ENCODE peak calls at places on chromosomes 12 and 14, in four cellular contexts. U, C, S and O are unnamed samples.
A peak's percentile ranks its signal among the peaks of the same experiment; 100 is the strongest.

GRCh38 chr14:23379331-23380196 is 2.7 kb downstream of the CMTM5 start:
- DNase-seq in C (peak; percentile 66), U (peak; percentile 69), S (peak; percentile 83), O (peak; percentile 43)

GRCh38 chr14:103453791-103454190 is 68.6 kb downstream of the MARK3 start:
- DNase-seq in S (no peak), C (no peak), U (no peak), O (no peak)

GRCh38 chr14:78697341-78697740 is 527.2 kb downstream of the NRXN3 start:
- DNase-seq in S (peak; percentile 17), C (peak; percentile 6), U (peak; percentile 5), O (no peak)

GRCh38 chr14:52553002-52553670 is 500 bp downstream of the GPR137C start:
- DNase-seq in C (no peak), S (no peak), U (peak; percentile 23), O (peak; percentile 13)

GRCh38 chr12:52341066-52341580 is 19.9 kb upstream of the KRT83 start:
- DNase-seq in S (no peak), U (no peak), C (no peak), O (no peak)

GRCh38 chr12:44019118-44019517 is 183.2 kb downstream of the TMEM117 start:
- DNase-seq in C (no peak), U (no peak), S (no peak), O (no peak)

GRCh38 chr12:63930971-63931370 is 86.5 kb downstream of the SRGAP1 start:
- DNase-seq in S (no peak), U (no peak), C (no peak), O (no peak)

GRCh38 chr12:77122236-77122635 is 56.9 kb upstream of the E2F7 start:
- DNase-seq in S (no peak), C (peak; percentile 13), U (no peak), O (no peak)

GRCh38 chr14:73935666-73936065 is 14.2 kb downstream of the FAM161B start:
- DNase-seq in S (peak; percentile 51), U (no peak), C (no peak), O (no peak)

GRCh38 chr14:51473808-51474207 is 177.9 kb upstream of the FRMD6 start:
- DNase-seq in S (no peak), U (no peak), C (no peak), O (no peak)

GRCh38 chr12:23662966-23663365 is 286.5 kb downstream of the SOX5 start:
- DNase-seq in S (no peak), C (no peak), U (no peak), O (no peak)

GRCh38 chr12:121214855-121215745 is 5.2 kb downstream of the P2RX4 start:
- DNase-seq in S (no peak), U (peak; percentile 33), C (peak; percentile 38), O (no peak)

GRCh38 chr12:65561798-65562382 is 262.4 kb upstream of the HMGA2 start:
- DNase-seq in C (no peak), U (no peak), S (no peak), O (no peak)

GRCh38 chr12:85278598-85279448 is 1.2 kb upstream of the ALX1 start:
- DNase-seq in S (no peak), C (no peak), U (no peak), O (no peak)

GRCh38 chr14:91380610-91381371 is 36.8 kb downstream of the CCDC88C start:
- DNase-seq in S (no peak), U (no peak), C (no peak), O (peak; percentile 86)

GRCh38 chr12:121799842-121800693 is 3.7 kb upstream of the SETD1B start:
- DNase-seq in C (peak; percentile 84), S (peak; percentile 75), U (peak; percentile 94), O (no peak)

GRCh38 chr14:38931969-38932652 is 170.9 kb downstream of the SEC23A start:
- DNase-seq in S (no peak), U (no peak), C (peak; percentile 25), O (no peak)

GRCh38 chr12:89821901-89822300 is 113.3 kb upstream of the ATP2B1 start:
- DNase-seq in S (no peak), C (no peak), U (no peak), O (no peak)

GRCh38 chr14:78535041-78535440 is 364.9 kb downstream of the NRXN3 start:
- DNase-seq in C (no peak), U (no peak), S (no peak), O (no peak)

GRCh38 chr14:99951085-99951484 is 114.1 kb upstream of the EVL start:
- DNase-seq in S (no peak), U (no peak), C (no peak), O (no peak)

GRCh38 chr12:77943466-77943865 is 112.8 kb downstream of the NAV3 start:
- DNase-seq in C (no peak), S (no peak), U (no peak), O (peak; percentile 18)

GRCh38 chr12:2265461-2266167 is 212.8 kb downstream of the CACNA1C start:
- DNase-seq in C (no peak), S (peak; percentile 50), U (no peak), O (no peak)

GRCh38 chr12:23221066-23221465 is 596.1 kb downstream of the ETNK1 start:
- DNase-seq in U (peak; percentile 11), S (peak; percentile 9), C (no peak), O (no peak)

GRCh38 chr14:94773017-94773681 is 3.2 kb upstream of the GSC start:
- DNase-seq in U (no peak), S (no peak), C (no peak), O (no peak)

GRCh38 chr12:19706936-19707335 is 267.6 kb downstream of the AEBP2 start:
- DNase-seq in C (no peak), U (no peak), S (no peak), O (no peak)

GRCh38 chr14:93199031-93199430 is 7.8 kb downstream of the GON7 start:
- DNase-seq in U (no peak), S (no peak), C (no peak), O (no peak)

GRCh38 chr12:70721216-70721615 is 84.0 kb upstream of the PTPRB start:
- DNase-seq in C (no peak), U (no peak), S (no peak), O (no peak)

GRCh38 chr14:96464136-96464535 is 38.0 kb upstream of the PAPOLA start:
- DNase-seq in S (no peak), C (no peak), U (no peak), O (no peak)

GRCh38 chr14:102833991-102834390 is 56.7 kb downstream of the TRAF3 start:
- DNase-seq in S (no peak), C (no peak), U (no peak), O (no peak)

GRCh38 chr12:39503445-39503844 is 60.5 kb upstream of the KIF21A start:
- DNase-seq in C (no peak), S (no peak), U (no peak), O (no peak)

GRCh38 chr12:33277386-33277785 is 162.2 kb downstream of the SYT10 start:
- DNase-seq in U (no peak), S (no peak), C (no peak), O (no peak)

GRCh38 chr14:26738571-26738970 is 140.7 kb upstream of the NOVA1 start:
- DNase-seq in C (no peak), U (no peak), S (no peak), O (no peak)

GRCh38 chr14:88323086-88323519 is at the start of gene KCNK10:
- DNase-seq in U (no peak), S (no peak), C (no peak), O (no peak)
- H3K4me3 ChIP-seq in U (no peak within 1 kb of the TSS), S (peak within 1 kb of the TSS; percentile 35), C (peak within 1 kb of the TSS; percentile 26), O (peak within 1 kb of the TSS; percentile 22)

DNA sequence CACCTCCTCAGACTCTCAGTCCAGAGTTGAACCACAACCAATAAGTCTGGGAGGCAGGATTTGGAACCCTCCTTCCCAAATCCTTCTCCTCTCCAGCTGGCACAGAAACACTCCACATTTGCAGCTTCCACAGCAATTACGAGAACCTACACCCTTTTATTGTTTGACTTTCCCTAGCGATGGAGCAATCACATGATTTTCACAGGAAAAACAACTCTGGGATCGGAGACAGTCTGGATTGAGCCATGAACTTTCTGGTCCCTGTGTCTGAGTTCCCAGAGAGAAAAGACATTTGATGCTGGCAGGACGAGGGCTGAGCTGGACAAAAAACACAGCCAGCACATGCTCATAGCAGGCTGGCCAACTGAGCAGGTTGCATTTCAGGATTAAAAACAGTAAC is 49.0 kb upstream of the STON2 start:
- DNase-seq in U (no peak), C (peak; percentile 16), S (no peak), O (no peak)
- TF ChIP-seq GABPA in U (no peak), C (no peak), S (no peak), O (no peak)

DNA sequence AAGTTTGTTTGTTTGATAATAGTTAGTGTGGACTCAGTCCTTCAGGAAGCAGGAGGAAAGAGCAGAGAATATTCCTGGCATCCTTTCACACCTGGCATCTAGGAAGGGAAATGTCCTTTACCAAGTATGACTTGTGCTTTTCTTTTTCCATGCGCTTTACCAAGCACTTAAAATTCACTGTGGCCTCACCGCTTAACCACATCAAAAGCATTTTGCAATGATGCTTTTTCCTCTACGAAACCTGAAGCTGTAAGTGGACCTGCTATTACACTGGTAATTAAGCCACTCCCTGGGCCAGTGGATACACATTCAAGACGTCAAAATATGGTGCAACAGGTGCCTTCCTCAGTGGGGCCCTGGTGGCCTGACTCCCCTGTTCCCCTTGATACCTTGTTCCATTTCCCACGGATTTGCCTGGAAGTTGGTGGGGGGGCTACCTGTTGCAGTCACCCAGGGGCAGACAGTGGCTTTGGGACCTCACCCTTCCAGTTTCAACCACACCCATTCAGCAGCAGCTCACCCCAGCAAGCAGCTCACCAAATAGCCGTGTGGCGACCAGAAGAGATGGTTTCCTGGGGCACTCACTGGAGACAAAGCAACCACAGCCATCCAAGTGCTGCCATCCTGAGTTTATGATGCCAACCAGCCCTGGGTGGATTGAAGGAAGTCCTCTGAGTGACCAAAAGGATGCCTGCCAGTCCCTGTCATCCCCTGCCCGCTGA is 14.2 kb upstream of the FZD10 start:
- DNase-seq in S (no peak), U (no peak), C (no peak), O (no peak)
- H3K4me3 ChIP-seq in S (no peak overlapping the region), U (no peak overlapping the region), C (no peak overlapping the region), O (no peak overlapping the region)

GRCh38 chr12:55172686-55173085 is 46.5 kb downstream of the OR9K2 start:
- DNase-seq in U (no peak), S (no peak), C (no peak), O (no peak)
- TF ChIP-seq GABPA in U (no peak), S (no peak), C (no peak), O (no peak)

GRCh38 chr14:61623927-61624326 is 71.4 kb upstream of the HIF1A start:
- DNase-seq in U (no peak), S (no peak), C (no peak), O (no peak)

GRCh38 chr14:61621444-61621843 is 73.9 kb upstream of the HIF1A start:
- DNase-seq in S (no peak), U (no peak), C (no peak), O (no peak)

GRCh38 chr14:61627612-61628011 is 67.7 kb upstream of the HIF1A start:
- DNase-seq in U (no peak), S (no peak), C (no peak), O (no peak)

GRCh38 chr14:61628192-61628591 is 67.1 kb upstream of the HIF1A start:
- DNase-seq in S (no peak), C (no peak), U (no peak), O (no peak)

DNA sequence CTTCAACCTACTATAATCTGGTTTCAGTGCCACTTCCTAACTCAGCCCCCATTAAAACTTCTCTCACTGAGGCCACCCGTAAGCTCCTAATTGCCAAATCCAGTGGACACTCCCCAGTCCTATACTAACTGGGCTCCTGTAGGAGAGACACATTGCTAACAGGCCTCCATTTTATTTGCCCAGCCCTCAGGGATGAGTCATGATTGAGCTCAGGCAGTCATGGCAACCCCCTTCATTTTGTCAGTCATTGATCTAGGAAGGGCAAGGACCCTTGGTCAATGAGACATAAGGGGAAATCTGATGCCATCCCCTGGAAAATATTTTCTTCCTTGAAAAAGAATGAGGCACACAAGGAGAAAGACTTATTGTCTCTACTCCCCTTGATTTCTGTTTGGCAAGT is 70.1 kb upstream of the HIF1A start:
- DNase-seq in U (no peak), C (peak; percentile 24), S (no peak), O (no peak)
- H3K4me3 ChIP-seq in U (no peak overlapping the region), C (no peak overlapping the region), S (no peak overlapping the region), O (no peak overlapping the region)